ENCODE peak calls at places on chromosomes 6 and 20, in four cellular contexts. B is GM12878, K is HL-60, C is K562. R is an unnamed sample.

GRCh38 chr6:81834141-81834621 is 81.7 kb upstream of the TENT5A start:
- DNase-seq in B (no peak), K (no peak), C (no peak), R (no peak)

GRCh38 chr6:26408828-26409730 is 7.0 kb downstream of the BTN3A1 start:
- DNase-seq in B (no peak), K (no peak), C (no peak), R (no peak)

GRCh38 chr20:49174183-49174582 is 14.0 kb downstream of the STAU1 start:
- DNase-seq in B (no peak), K (no peak), C (no peak), R (no peak)

GRCh38 chr6:119479860-119480655 is 130.5 kb upstream of the MAN1A1 start:
- DNase-seq in B (no peak), K (peak), C (peak), R (no peak)

GRCh38 chr6:89048985-89049384 is 31.6 kb upstream of the PNRC1 start:
- DNase-seq in B (no peak), K (no peak), C (no peak), R (no peak)

GRCh38 chr6:104525677-104526322 is 333.9 kb downstream of the HACE1 start:
- DNase-seq in B (peak), K (peak), C (peak), R (peak)

GRCh38 chr6:72412709-72413044 is 209.2 kb upstream of the KCNQ5 start:
- DNase-seq in B (no peak), K (no peak), C (no peak), R (no peak)

GRCh38 chr6:146301760-146302159 is 241.9 kb upstream of the RAB32 start:
- DNase-seq in B (no peak), K (no peak), C (no peak), R (no peak)

DNA sequence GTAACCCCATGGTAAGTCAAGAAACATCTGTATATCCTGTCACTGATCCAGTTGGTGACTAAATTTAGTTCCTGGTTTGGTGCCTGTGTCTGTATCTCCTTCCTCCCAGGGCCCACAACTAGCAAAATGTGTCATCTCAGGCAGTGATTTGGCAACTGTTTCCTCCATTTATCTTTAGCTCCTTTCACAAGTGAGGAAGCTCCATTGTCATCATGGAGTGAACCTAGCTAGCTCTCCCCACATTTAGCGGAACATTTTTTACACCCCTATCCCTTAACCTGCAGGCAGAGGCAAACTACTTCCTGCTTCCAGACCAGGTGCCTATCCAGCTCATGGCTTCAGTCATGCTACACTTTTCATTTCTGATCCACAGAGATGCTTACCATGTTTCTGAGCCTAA is 99.5 kb downstream of the IPCEF1 start:
- DNase-seq in B (no peak), K (peak), C (no peak), R (no peak)
- TF ChIP-seq SPI1 in B (no peak), K (peak), C (no peak), R (no peak)

DNA sequence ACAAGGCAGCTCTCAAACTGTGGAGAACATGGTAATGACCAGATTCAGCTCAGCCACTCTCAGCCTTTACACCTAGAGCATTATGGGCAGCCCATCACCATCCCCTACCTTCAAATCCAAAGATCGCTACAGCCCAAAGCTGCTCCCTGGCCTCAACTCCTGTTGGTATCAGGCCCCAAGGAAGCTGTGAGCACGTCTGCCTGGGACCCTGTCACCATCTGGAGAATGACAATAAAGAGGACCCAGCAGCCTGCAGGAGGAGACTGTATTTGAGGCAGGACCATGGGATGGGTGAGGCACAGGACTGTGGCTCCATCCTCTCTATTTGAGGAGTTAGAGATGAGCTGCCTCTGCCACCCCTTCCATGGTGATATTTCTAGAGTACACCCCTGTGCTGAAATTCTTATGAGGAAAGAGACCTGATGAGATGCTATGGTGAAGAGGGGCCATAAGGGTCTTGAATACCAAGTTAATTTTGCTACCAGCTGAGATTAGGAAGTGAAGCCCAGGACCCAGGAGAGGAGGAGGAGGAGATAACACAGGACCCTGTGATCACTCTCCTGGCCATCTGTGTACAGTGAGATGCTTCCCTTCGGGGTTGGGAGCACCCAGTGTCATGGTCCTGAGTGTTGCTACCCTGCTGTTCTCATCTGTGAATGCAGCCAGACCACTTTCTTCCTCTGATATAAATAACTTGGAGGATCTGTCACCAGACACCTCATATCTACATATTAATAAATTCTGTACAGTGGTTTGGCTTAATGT is 19.6 kb upstream of the MICB start:
- DNase-seq in B (no peak), K (no peak), C (no peak), R (no peak)
- TF ChIP-seq SPI1 in B (peak), K (no peak), C (no peak), R (no peak)

DNA sequence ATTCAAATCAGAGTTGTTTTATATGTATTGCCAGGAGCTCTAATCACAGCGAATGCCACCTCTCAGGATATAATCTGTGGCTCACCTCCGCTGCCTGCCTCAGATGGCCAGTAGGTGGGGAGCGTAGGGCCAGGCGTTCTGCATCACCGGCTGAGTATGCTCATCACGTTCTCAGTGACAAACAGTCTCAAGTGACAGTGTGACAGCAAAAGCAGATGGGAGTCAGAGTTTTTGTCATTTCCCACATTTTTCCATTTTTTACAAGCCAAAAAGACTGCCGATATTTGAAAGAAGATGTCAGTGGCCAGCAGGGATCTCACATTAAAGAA is 208.7 kb downstream of the ALDH8A1 start:
- DNase-seq in B (no peak), K (no peak), C (no peak), R (no peak)
- TF ChIP-seq SPI1 in B (no peak), K (no peak), C (no peak), R (no peak)

DNA sequence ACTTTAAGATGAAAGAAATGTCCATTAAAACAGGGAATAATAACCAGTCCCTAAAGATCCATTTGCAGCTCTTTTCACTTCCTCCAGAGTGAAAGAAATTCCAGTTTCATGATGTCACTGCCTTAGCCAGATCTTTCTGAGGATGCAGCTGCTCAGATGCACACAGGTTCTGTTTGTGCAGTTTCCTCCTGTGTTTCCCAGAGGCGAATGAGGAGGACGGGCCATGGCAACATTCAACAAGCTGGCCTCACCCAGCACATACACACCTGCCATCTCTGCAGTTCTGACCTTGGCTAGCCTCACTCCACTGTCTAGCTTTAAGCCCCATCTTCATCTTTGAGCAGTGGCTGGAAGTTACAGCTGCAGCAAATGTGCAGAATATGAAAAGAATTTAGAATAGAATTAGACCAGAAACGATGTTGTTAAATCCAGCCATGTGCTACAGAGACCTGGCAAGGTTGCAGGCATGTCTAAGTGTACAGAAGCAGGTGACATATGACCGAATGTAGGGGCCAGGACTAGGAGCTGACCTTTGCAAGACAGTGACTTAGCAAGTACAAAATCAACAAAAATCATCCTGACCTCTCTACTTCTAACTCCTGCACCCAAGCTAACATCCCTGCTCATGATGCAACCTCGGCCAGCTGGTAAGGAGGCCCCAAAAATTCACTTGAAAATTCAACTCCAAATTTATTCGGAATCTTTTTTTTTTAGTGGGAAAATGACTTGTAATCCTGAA is 35.0 kb downstream of the FAM50B start:
- DNase-seq in B (no peak), K (no peak), C (no peak), R (no peak)
- TF ChIP-seq SPI1 in B (no peak), K (no peak), C (no peak), R (no peak)

DNA sequence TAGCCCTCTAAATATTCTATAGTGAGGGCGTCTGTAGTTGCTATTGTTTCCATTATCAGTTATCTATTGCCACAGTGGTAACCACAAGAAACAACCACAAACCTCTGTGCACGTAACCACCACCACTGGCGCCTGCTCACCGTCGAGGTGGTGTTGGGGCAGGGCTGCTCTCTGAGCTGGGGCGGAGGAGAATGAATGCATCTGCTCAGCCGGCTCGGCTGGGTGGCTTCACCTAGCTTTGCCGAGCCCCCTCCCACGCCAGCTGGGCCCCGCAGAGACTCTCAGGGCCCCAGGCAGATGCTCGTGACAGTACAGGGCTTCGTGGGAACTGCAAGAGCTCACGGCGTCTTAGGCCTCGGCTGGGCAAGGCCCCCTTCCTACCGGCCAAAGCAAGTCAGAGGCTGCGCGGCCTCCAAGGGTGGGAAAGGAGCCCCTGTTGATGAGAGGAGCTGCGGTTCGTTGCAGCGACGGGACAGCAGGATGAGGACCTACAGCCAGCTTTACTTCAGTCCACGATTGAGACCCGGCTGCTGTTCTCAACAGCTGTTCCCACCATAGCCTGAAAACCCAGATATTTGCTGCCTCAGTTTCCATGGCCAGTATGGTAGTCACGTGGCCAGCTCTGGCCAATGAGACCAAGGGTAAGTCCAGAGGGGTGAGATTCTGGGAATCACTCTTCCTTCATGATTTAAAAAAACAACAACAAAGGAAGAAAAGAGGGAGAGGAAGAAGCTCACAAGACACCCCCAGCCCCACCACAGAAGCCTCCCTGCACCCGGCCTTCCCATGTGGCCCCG is 120.2 kb upstream of the AFDN start:
- DNase-seq in B (peak), K (peak), C (no peak), R (peak)
- TF ChIP-seq SPI1 in B (no peak), K (no peak), C (no peak), R (no peak)

GRCh38 chr20:62780696-62781095 is 15.6 kb upstream of the MRGBP start:
- DNase-seq in B (no peak), K (no peak), C (no peak), R (no peak)

GRCh38 chr20:62778058-62778457 is 18.2 kb upstream of the MRGBP start:
- DNase-seq in B (no peak), K (no peak), C (no peak), R (no peak)

GRCh38 chr20:62778601-62779416 is 17.5 kb upstream of the MRGBP start:
- DNase-seq in B (no peak), K (no peak), C (no peak), R (no peak)

GRCh38 chr20:62780204-62780603 is 16.1 kb upstream of the MRGBP start:
- DNase-seq in B (no peak), K (no peak), C (no peak), R (no peak)

GRCh38 chr20:62779417-62779685 is 16.9 kb upstream of the MRGBP start:
- DNase-seq in B (no peak), K (no peak), C (no peak), R (no peak)
- TF ChIP-seq SPI1 in B (no peak), K (no peak), C (no peak), R (no peak)

GRCh38 chr6:9456241-9456658 is 958.6 kb downstream of the TFAP2A start:
- DNase-seq in B (no peak), K (no peak), C (no peak), R (no peak)
- TF ChIP-seq SPI1 in B (no peak), K (no peak), C (no peak), R (no peak)

DNA sequence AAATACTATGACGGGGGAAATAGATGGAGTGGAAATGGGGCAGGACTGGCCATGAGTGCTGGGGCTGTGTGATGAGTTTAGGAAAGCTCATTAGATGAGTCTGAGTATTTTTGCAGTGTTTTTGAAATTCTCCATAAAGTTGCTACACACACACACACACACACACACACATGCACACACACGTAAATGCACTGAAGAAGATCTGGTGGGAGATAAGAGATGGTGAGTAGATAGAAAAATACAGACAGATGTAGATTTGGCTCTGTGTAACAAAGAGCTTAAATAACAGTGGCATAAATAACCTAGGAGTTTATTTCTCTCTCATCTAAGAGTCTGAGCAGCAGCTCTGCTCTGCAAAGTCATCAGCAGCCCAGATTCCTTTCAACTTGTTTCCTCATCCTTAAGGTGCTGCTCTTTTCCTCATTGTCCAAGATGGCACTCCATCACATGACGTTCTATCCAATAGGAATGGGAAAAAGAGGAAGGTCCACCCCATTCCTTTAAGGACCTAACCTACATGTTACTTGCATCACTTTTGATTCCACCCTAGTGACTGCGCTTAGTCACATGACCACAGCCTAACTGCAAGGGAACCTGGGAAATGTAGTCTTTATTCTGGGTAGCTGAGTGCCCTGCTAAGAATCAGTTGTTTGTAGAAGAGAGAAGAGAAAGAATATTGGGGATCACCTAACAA is 76.4 kb downstream of the EYA2 start:
- DNase-seq in B (no peak), K (peak), C (peak), R (no peak)
- TF ChIP-seq SPI1 in B (no peak), K (no peak), C (no peak), R (no peak)

GRCh38 chr6:38047562-38047961 is 228.0 kb downstream of the ZFAND3 start:
- DNase-seq in B (no peak), K (no peak), C (no peak), R (no peak)
- TF ChIP-seq SPI1 in B (no peak), K (no peak), C (no peak), R (no peak)

GRCh38 chr20:24992420-24993205 is at the start of gene APMAP:
- DNase-seq in B (peak), K (peak), C (peak), R (peak)

GRCh38 chr20:24994186-24994465 is 1.6 kb upstream of the APMAP start:
- DNase-seq in B (no peak), K (no peak), C (no peak), R (no peak)

GRCh38 chr20:24993337-24994185 is 1.0 kb upstream of the APMAP start:
- DNase-seq in B (no peak), K (no peak), C (no peak), R (no peak)

GRCh38 chr20:24990810-24991252 is 1.7 kb downstream of the APMAP start:
- DNase-seq in B (no peak), K (no peak), C (no peak), R (no peak)

GRCh38 chr20:24991897-24992419 is 593 bp downstream of the APMAP start:
- DNase-seq in B (no peak), K (no peak), C (peak), R (no peak)
- TF ChIP-seq SPI1 in B (no peak), K (no peak), C (no peak), R (no peak)

R was measured in GM12891.